ENCODE peak calls at places on chromosome 1, in six cellular contexts. Z is cardiac muscle cell; P is nephron progenitor cell; J is activated naive CD4-positive, alpha-beta T cell; S is cardiac fibroblast; K is memory B cell. L is an unnamed sample.
A peak's percentile ranks its signal among the peaks of the same experiment; 100 is the strongest.

GRCh38 chr1:39672551-39672947 is 642 bp upstream of the NT5C1A start:
- DNase-seq in Z (peak; percentile 26), P (peak; percentile 50), J (no peak), S (no peak), K (no peak), L (no peak)

GRCh38 chr1:73980324-73981040 is 217.5 kb downstream of the LRRIQ3 start:
- DNase-seq in Z (peak; percentile 36), P (no peak), J (no peak), S (peak; percentile 1), K (no peak), L (no peak)

GRCh38 chr1:7290971-7291970 is 479.8 kb upstream of the VAMP3 start:
- DNase-seq in Z (no peak), P (no peak), J (no peak), S (peak; percentile 43), K (no peak), L (peak; percentile 76)

GRCh38 chr1:47709302-47710074 is 271.6 kb downstream of the FOXD2 start:
- DNase-seq in Z (peak; percentile 58), P (peak; percentile 66), J (no peak), S (no peak), K (no peak), L (no peak)

GRCh38 chr1:153663211-153663610 is 4.7 kb downstream of the SNAPIN start:
- DNase-seq in Z (no peak), P (no peak), J (no peak), S (peak; percentile 72), K (no peak), L (no peak)

GRCh38 chr1:228088586-228089498 is 6.3 kb downstream of the ARF1 start:
- DNase-seq in Z (no peak), P (no peak), J (no peak), S (peak; percentile 46), K (no peak), L (peak; percentile 40)

GRCh38 chr1:231526536-231526935 is 1.9 kb upstream of the TSNAX start:
- DNase-seq in Z (no peak), P (no peak), J (no peak), S (no peak), K (no peak), L (no peak)

GRCh38 chr1:160058087-160058486 is 11.9 kb downstream of the KCNJ10 start:
- DNase-seq in Z (no peak), P (no peak), J (no peak), S (peak; percentile 15), K (no peak), L (no peak)

GRCh38 chr1:205285391-205286101 is 36.0 kb downstream of the NUAK2 start:
- DNase-seq in Z (no peak), P (no peak), J (peak; percentile 41), S (no peak), K (peak; percentile 40), L (no peak)

GRCh38 chr1:241608379-241609033 is 31.7 kb downstream of the CHML start:
- DNase-seq in Z (no peak), P (no peak), J (no peak), S (peak; percentile 54), K (no peak), L (no peak)

L was measured in aorta.